ENCODE peak calls at places on chromosomes 13 and 19, in ten cellular contexts. F, Z, G, T, R, P, A, N, V and H are unnamed samples.

GRCh38 chr13:102399791-102400618 is 1.8 kb downstream of the FGF14 start:
- DNase-seq in F (peak), Z (peak), G (peak), T (peak), R (no peak), P (no peak), A (peak), N (no peak), V (no peak), H (no peak)

GRCh38 chr19:49117677-49118564 is 1.0 kb downstream of the C19orf73 start:
- DNase-seq in F (no peak), Z (peak), G (peak), T (no peak), R (no peak), P (no peak), A (no peak), N (no peak), V (no peak), H (no peak)

GRCh38 chr19:37907735-37908066 is 693 bp downstream of the SIPA1L3 start:
- DNase-seq in F (no peak), Z (no peak), G (no peak), T (no peak), R (no peak), P (no peak), A (no peak), N (no peak), V (no peak), H (no peak)

GRCh38 chr19:10159610-10160009 is 35.1 kb downstream of the DNMT1 start:
- DNase-seq in F (no peak), Z (no peak), G (no peak), T (no peak), R (no peak), P (no peak), A (no peak), N (no peak), V (no peak), H (no peak)

GRCh38 chr13:51040431-51040830 is 70.6 kb downstream of the C13orf42 start:
- DNase-seq in F (no peak), Z (no peak), G (no peak), T (no peak), R (no peak), P (no peak), A (no peak), N (no peak), V (no peak), H (no peak)

GRCh38 chr13:30696278-30697176 is 38.8 kb upstream of the ALOX5AP start:
- DNase-seq in F (no peak), Z (peak), G (no peak), T (peak), R (no peak), P (no peak), A (peak), N (no peak), V (no peak), H (no peak)

GRCh38 chr13:31797154-31797775 is 57.9 kb downstream of the RXFP2 start:
- DNase-seq in F (no peak), Z (peak), G (no peak), T (peak), R (no peak), P (no peak), A (peak), N (no peak), V (no peak), H (no peak)

GRCh38 chr13:92260363-92260762 is 861.9 kb downstream of the GPC5 start:
- DNase-seq in F (no peak), Z (no peak), G (no peak), T (no peak), R (no peak), P (no peak), A (no peak), N (no peak), V (no peak), H (no peak)

GRCh38 chr19:16207063-16207462 is 9.4 kb downstream of the AP1M1 start:
- DNase-seq in F (no peak), Z (no peak), G (no peak), T (no peak), R (no peak), P (no peak), A (no peak), N (no peak), V (no peak), H (no peak)

GRCh38 chr19:52640916-52641315 is 2.8 kb upstream of the ZNF83 start:
- DNase-seq in F (no peak), Z (peak), G (no peak), T (peak), R (no peak), P (no peak), A (no peak), N (no peak), V (no peak), H (no peak)

GRCh38 chr19:54209058-54209747 is 8.5 kb downstream of the RPS9 start:
- DNase-seq in F (no peak), Z (peak), G (no peak), T (no peak), R (no peak), P (no peak), A (peak), N (no peak), V (no peak), H (no peak)

GRCh38 chr13:78910147-78910546 is 251.2 kb upstream of the OBI1 start:
- DNase-seq in F (no peak), Z (no peak), G (no peak), T (no peak), R (no peak), P (no peak), A (no peak), N (no peak), V (no peak), H (no peak)

GRCh38 chr19:50449236-50449899 is 16.7 kb downstream of the MYBPC2 start:
- DNase-seq in F (no peak), Z (no peak), G (no peak), T (no peak), R (no peak), P (no peak), A (peak), N (no peak), V (no peak), H (no peak)

GRCh38 chr13:106532111-106532929 is 3.1 kb downstream of the EFNB2 start:
- DNase-seq in F (no peak), Z (peak), G (no peak), T (peak), R (no peak), P (no peak), A (no peak), N (no peak), V (no peak), H (no peak)

GRCh38 chr13:47484564-47484963 is 516.5 kb downstream of the SUCLA2 start:
- DNase-seq in F (no peak), Z (no peak), G (no peak), T (peak), R (no peak), P (no peak), A (no peak), N (no peak), V (no peak), H (no peak)

GRCh38 chr19:6269101-6269886 is 10.5 kb downstream of the MLLT1 start:
- DNase-seq in F (no peak), Z (no peak), G (no peak), T (no peak), R (no peak), P (no peak), A (no peak), N (no peak), V (no peak), H (no peak)

GRCh38 chr19:33133438-33134031 is 1.6 kb downstream of the WDR88 start:
- DNase-seq in F (no peak), Z (peak), G (no peak), T (no peak), R (no peak), P (no peak), A (no peak), N (no peak), V (no peak), H (no peak)

GRCh38 chr19:13978306-13978705 is 26.0 kb downstream of the DCAF15 start:
- DNase-seq in F (no peak), Z (peak), G (peak), T (peak), R (no peak), P (no peak), A (peak), N (peak), V (no peak), H (no peak)

GRCh38 chr13:99342723-99343315 is 35.6 kb upstream of the GPR183 start:
- DNase-seq in F (no peak), Z (no peak), G (no peak), T (no peak), R (no peak), P (no peak), A (no peak), N (no peak), V (no peak), H (no peak)

GRCh38 chr13:112106467-112107141 is 39.7 kb downstream of the SOX1 start:
- DNase-seq in F (no peak), Z (peak), G (no peak), T (no peak), R (no peak), P (no peak), A (no peak), N (no peak), V (no peak), H (no peak)

GRCh38 chr13:110561335-110562033 is at the start of gene RAB20:
- DNase-seq in F (peak), Z (peak), G (peak), T (peak), R (peak), P (peak), A (peak), N (peak), V (peak), H (no peak)

GRCh38 chr19:53577968-53578367 is 40.0 kb downstream of the ZNF331 start:
- DNase-seq in F (no peak), Z (no peak), G (no peak), T (no peak), R (no peak), P (no peak), A (no peak), N (no peak), V (no peak), H (no peak)

GRCh38 chr13:73767747-73768315 is 366.4 kb downstream of the KLF12 start:
- DNase-seq in F (peak), Z (no peak), G (no peak), T (no peak), R (no peak), P (peak), A (no peak), N (no peak), V (no peak), H (no peak)

GRCh38 chr19:14507704-14508246 is 10.4 kb downstream of the DNAJB1 start:
- DNase-seq in F (no peak), Z (no peak), G (no peak), T (peak), R (no peak), P (no peak), A (peak), N (no peak), V (no peak), H (no peak)

GRCh38 chr13:40221460-40222201 is 444.8 kb downstream of the FOXO1 start:
- DNase-seq in F (no peak), Z (no peak), G (no peak), T (peak), R (no peak), P (peak), A (no peak), N (no peak), V (peak), H (no peak)

GRCh38 chr13:40488869-40489391 is 177.5 kb downstream of the FOXO1 start:
- DNase-seq in F (no peak), Z (no peak), G (no peak), T (no peak), R (no peak), P (no peak), A (no peak), N (no peak), V (no peak), H (no peak)

GRCh38 chr19:39704181-39705044 is at the start of gene LGALS14:
- DNase-seq in F (no peak), Z (no peak), G (no peak), T (no peak), R (no peak), P (no peak), A (no peak), N (no peak), V (no peak), H (no peak)

GRCh38 chr13:113970810-113971470 is 2.9 kb downstream of the C13orf46 start:
- DNase-seq in F (no peak), Z (no peak), G (peak), T (peak), R (no peak), P (no peak), A (peak), N (no peak), V (no peak), H (no peak)

GRCh38 chr19:6236310-6237291 is 43.2 kb downstream of the MLLT1 start:
- DNase-seq in F (no peak), Z (no peak), G (peak), T (no peak), R (no peak), P (no peak), A (no peak), N (no peak), V (no peak), H (peak)

GRCh38 chr13:105721056-105721455 is 814.4 kb downstream of the EFNB2 start:
- DNase-seq in F (no peak), Z (no peak), G (no peak), T (no peak), R (no peak), P (no peak), A (peak), N (no peak), V (no peak), H (no peak)